ENCODE peak calls at places on chromosomes 3 and 15, in nine cellular contexts. H is osteocyte; M is bronchial epithelial cell; V is GM12891; Z is RPMI7951; J is activated CD8-positive, alpha-beta memory T cell treated with anti-CD3 and anti-CD28 coated beads for 24 hours; Q is activated effector memory CD4-positive, alpha-beta T cell treated with anti-CD3 and anti-CD28 coated beads, Interleukin-2, amount 50 U/mL, for 16 hours; K is glutamatergic neuron; A is substantia nigra. T is an unnamed sample.

GRCh38 chr3:112491373-112491772 is 7.9 kb downstream of the BTLA start:
- DNase-seq in H (no peak), M (no peak), V (no peak), Z (no peak), J (no peak), Q (no peak), K (no peak), A (no peak), T (no peak)

GRCh38 chr3:47227678-47228077 is 54.9 kb downstream of the KIF9 start:
- DNase-seq in H (no peak), M (no peak), V (no peak), Z (no peak), J (peak; percentile 32), Q (no peak), K (no peak), A (peak; percentile 32), T (no peak)

GRCh38 chr15:65902373-65902772 is 33.1 kb downstream of the RAB11A start:
- DNase-seq in H (no peak), M (peak; percentile 95), V (no peak), Z (peak; percentile 72), J (no peak), Q (no peak), K (no peak), A (peak; percentile 25), T (no peak)

GRCh38 chr15:82044373-82045178 is 1.2 kb downstream of the MEX3B start:
- DNase-seq in H (peak; percentile 88), M (no peak), V (peak; percentile 13), Z (peak; percentile 68), J (peak; percentile 63), Q (peak; percentile 70), K (peak; percentile 76), A (peak; percentile 37), T (peak; percentile 29)

GRCh38 chr15:74964794-74965193 is 8.2 kb upstream of the RPP25 start:
- DNase-seq in H (no peak), M (peak; percentile 63), V (no peak), Z (peak; percentile 63), J (no peak), Q (no peak), K (no peak), A (no peak), T (no peak)

GRCh38 chr3:115217678-115218451 is 70.8 kb upstream of the ZBTB20 start:
- DNase-seq in H (no peak), M (peak; percentile 68), V (no peak), Z (peak; percentile 63), J (no peak), Q (no peak), K (peak; percentile 39), A (no peak), T (peak; percentile 24)

GRCh38 chr3:57206423-57206822 is 6.6 kb upstream of the HESX1 start:
- DNase-seq in H (no peak), M (no peak), V (no peak), Z (no peak), J (no peak), Q (no peak), K (no peak), A (no peak), T (no peak)

GRCh38 chr3:188211476-188211875 is 57.5 kb downstream of the LPP start:
- DNase-seq in H (no peak), M (no peak), V (no peak), Z (no peak), J (no peak), Q (no peak), K (no peak), A (no peak), T (no peak)

GRCh38 chr15:99104788-99105515 is at the start of gene SYNM:
- DNase-seq in H (peak; percentile 91), M (peak; percentile 25), V (peak; percentile 81), Z (peak; percentile 82), J (peak; percentile 69), Q (peak; percentile 70), K (peak; percentile 85), A (peak; percentile 88), T (peak; percentile 72)

GRCh38 chr15:39426552-39427532 is 154.0 kb upstream of the THBS1 start:
- DNase-seq in H (no peak), M (no peak), V (peak; percentile 30), Z (peak; percentile 100), J (peak; percentile 86), Q (peak; percentile 87), K (peak; percentile 33), A (no peak), T (no peak)

GRCh38 chr15:45641374-45641778 is 6.5 kb downstream of the SQOR start:
- DNase-seq in H (no peak), M (peak; percentile 99), V (no peak), Z (peak; percentile 73), J (peak; percentile 15), Q (no peak), K (no peak), A (no peak), T (no peak)

GRCh38 chr3:42300013-42300412 is 34.0 kb upstream of the CCK start:
- DNase-seq in H (no peak), M (peak; percentile 46), V (no peak), Z (peak; percentile 45), J (no peak), Q (no peak), K (no peak), A (no peak), T (no peak)

T was measured in posterior cingulate gyrus.